ENCODE peak calls at places on chromosomes 6 and 20, in four cellular contexts. E, U, X and L are unnamed samples.

GRCh38 chr6:131015630-131016263 is 47.3 kb downstream of the EPB41L2 start:
- DNase-seq in X (no peak), U (peak; percentile 62), E (no peak), L (no peak)

GRCh38 chr20:10219993-10220750 is 1.5 kb downstream of the SNAP25 start:
- DNase-seq in E (no peak), U (no peak), X (no peak), L (no peak)

GRCh38 chr20:38880952-38881735 is 45.1 kb upstream of the FAM83D start:
- DNase-seq in E (no peak), X (peak; percentile 21), U (no peak), L (no peak)

GRCh38 chr6:150528648-150529285 is 70.9 kb upstream of the PLEKHG1 start:
- DNase-seq in X (no peak), E (peak; percentile 23), U (peak; percentile 56), L (peak; percentile 58)

GRCh38 chr6:160139420-160139851 is 17.8 kb downstream of the SLC22A1 start:
- DNase-seq in E (no peak), U (peak; percentile 59), X (peak; percentile 82), L (peak; percentile 65)

GRCh38 chr6:42403415-42403814 is 48.3 kb downstream of the TRERF1 start:
- DNase-seq in X (peak; percentile 87), E (no peak), U (no peak), L (no peak)

GRCh38 chr6:91476000-91476399 is 889.1 kb upstream of the MAP3K7 start:
- DNase-seq in U (peak; percentile 75), X (peak; percentile 39), E (peak; percentile 25), L (peak; percentile 77)

GRCh38 chr6:132929141-132929540 is 114.8 kb downstream of the RPS12 start:
- DNase-seq in E (no peak), U (no peak), X (no peak), L (no peak)

GRCh38 chr6:84582997-84583396 is 181.4 kb downstream of the TBX18 start:
- DNase-seq in U (no peak), E (no peak), X (no peak), L (no peak)

GRCh38 chr20:34989118-34989517 is 33.5 kb downstream of the MYH7B start:
- DNase-seq in E (no peak), X (no peak), U (no peak), L (no peak)

GRCh38 chr20:18588554-18589043 is 745 bp downstream of the DTD1 start:
- DNase-seq in X (no peak), U (peak; percentile 1), E (no peak), L (no peak)

GRCh38 chr20:57783196-57783595 is 73.4 kb upstream of the PMEPA1 start:
- DNase-seq in E (no peak), U (no peak), X (no peak), L (no peak)

GRCh38 chr20:9112541-9113515 is 43.9 kb downstream of the PLCB4 start:
- DNase-seq in E (no peak), X (no peak), U (peak; percentile 62), L (peak; percentile 25)

GRCh38 chr20:34022154-34022842 is 28.6 kb downstream of the RALY start:
- DNase-seq in U (no peak), E (no peak), X (no peak), L (no peak)

DNA sequence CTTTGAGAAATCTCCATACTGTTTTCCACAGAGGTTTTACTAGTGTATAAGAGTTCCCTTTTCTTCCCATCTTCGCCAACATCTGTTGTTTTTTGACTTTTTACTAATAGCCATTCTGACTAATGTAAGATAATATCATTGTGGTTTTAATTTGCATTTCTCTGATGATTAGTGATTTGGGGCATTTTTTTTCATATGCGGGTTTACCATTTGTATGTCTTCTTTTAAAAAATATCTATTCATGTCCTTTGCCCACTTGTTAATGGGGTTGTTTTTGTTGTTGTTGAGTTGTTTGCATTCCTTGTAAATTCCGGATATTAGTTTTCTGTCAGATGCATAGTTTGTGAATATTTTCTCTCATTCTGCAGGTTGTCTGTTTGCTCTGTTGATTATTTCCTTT is 167.1 kb downstream of the PRL start:
- DNase-seq in X (no peak), U (no peak), E (no peak), L (no peak)
- H3K36me3 ChIP-seq in X (no peaks in the 10 kb centered on the region), U (no peaks in the 10 kb centered on the region), E (no peaks in the 10 kb centered on the region), L (no peaks in the 10 kb centered on the region)

GRCh38 chr6:29942275-29943052 is at the start of gene HLA-A:
- DNase-seq in U (peak; percentile 89), X (peak; percentile 86), E (peak; percentile 94), L (peak; percentile 65)
- TF ChIP-seq CTCF in U (peak; percentile 15), X (no peak), E (no peak), L (no peak)

GRCh38 chr20:23086056-23086551 is at the start of gene CD93:
- DNase-seq in U (peak; percentile 58), X (no peak), E (no peak), L (no peak)
- H3K4me3 ChIP-seq in U (no peak within 1 kb of the TSS), X (no peak within 1 kb of the TSS), E (no peak within 1 kb of the TSS), L (no peak within 1 kb of the TSS)

GRCh38 chr6:30556714-30556963 is 350 bp upstream of the GNL1 start:
- DNase-seq in X (no peak), U (no peak), E (peak; percentile 92), L (no peak)
- H3K36me3 ChIP-seq in X (peaks cover 38% of the 10 kb centered on the region), U (peaks cover 11% of the 10 kb centered on the region), E (no peaks in the 10 kb centered on the region), L (peaks cover 2% of the 10 kb centered on the region)

GRCh38 chr6:102085257-102085656 is 691.7 kb downstream of the GRIK2 start:
- DNase-seq in U (no peak), X (no peak), E (no peak), L (no peak)
- TF ChIP-seq CTCF in U (peak; percentile 12), X (no peak), E (no peak), L (no peak)